ENCODE peak calls at places on chromosomes 11 and 22, in eight cellular contexts. W is colonic mucosa; R is heart right ventricle; M is transverse colon; E is CD8-positive, alpha-beta memory T cell; C is CD8-positive, alpha-beta T cell; Z is HCT116; B is neural progenitor cell. T is an unnamed sample.

GRCh38 chr22:50338860-50339462 is 4.2 kb upstream of the PPP6R2 start:
- DNase-seq in W (no peak), R (no peak), M (no peak), E (no peak), C (no peak), Z (no peak), B (no peak), T (no peak)

GRCh38 chr11:122758361-122758760 is 79.9 kb upstream of the CRTAM start:
- DNase-seq in W (no peak), R (no peak), M (no peak), E (no peak), C (no peak), Z (no peak), B (no peak), T (peak; percentile 31)

GRCh38 chr11:74905326-74905725 is 43.6 kb downstream of the XRRA1 start:
- DNase-seq in W (no peak), R (no peak), M (no peak), E (no peak), C (no peak), Z (no peak), B (no peak), T (no peak)

GRCh38 chr22:36299295-36299694 is 46.4 kb downstream of the APOL1 start:
- DNase-seq in W (no peak), R (no peak), M (no peak), E (no peak), C (no peak), Z (no peak), B (no peak), T (no peak)

GRCh38 chr11:36750349-36750748 is 152.3 kb upstream of the RAG2 start:
- DNase-seq in W (no peak), R (no peak), M (no peak), E (no peak), C (no peak), Z (no peak), B (no peak), T (no peak)

GRCh38 chr11:58527429-58527828 is 19.5 kb upstream of the OR5B21 start:
- DNase-seq in W (no peak), R (no peak), M (no peak), E (no peak), C (no peak), Z (no peak), B (no peak), T (no peak)

GRCh38 chr11:15180212-15180814 is 65.6 kb downstream of the INSC start:
- DNase-seq in W (no peak), R (no peak), M (no peak), E (no peak), C (no peak), Z (no peak), B (no peak), T (no peak)

GRCh38 chr22:37563153-37564081 is 3.1 kb downstream of the CDC42EP1 start:
- DNase-seq in W (peak; percentile 84), R (peak; percentile 71), M (peak; percentile 77), E (no peak), C (no peak), Z (peak; percentile 57), B (no peak), T (peak; percentile 77)

GRCh38 chr22:49019737-49020136 is 807.9 kb downstream of the BRD1 start:
- DNase-seq in W (no peak), R (no peak), M (no peak), E (no peak), C (no peak), Z (no peak), B (no peak), T (no peak)

GRCh38 chr11:35594680-35595079 is 23.6 kb upstream of the FJX1 start:
- DNase-seq in W (no peak), R (no peak), M (no peak), E (no peak), C (no peak), Z (no peak), B (no peak), T (no peak)

GRCh38 chr11:130478204-130478701 is 29.8 kb downstream of the ADAMTS15 start:
- DNase-seq in W (peak; percentile 66), R (peak; percentile 81), M (peak; percentile 48), E (no peak), C (no peak), Z (no peak), B (peak; percentile 16), T (peak; percentile 81)

GRCh38 chr11:8959546-8960166 is 4.6 kb downstream of the TMEM9B start:
- DNase-seq in W (peak; percentile 58), R (peak; percentile 60), M (peak; percentile 15), E (no peak), C (peak; percentile 15), Z (peak; percentile 67), B (peak; percentile 83), T (no peak)

GRCh38 chr11:118530683-118531596 is at the start of gene TMEM25:
- DNase-seq in W (peak; percentile 59), R (peak; percentile 50), M (peak; percentile 71), E (peak; percentile 52), C (peak; percentile 73), Z (no peak), B (peak; percentile 87), T (peak; percentile 94)

GRCh38 chr11:131546218-131546895 is 175.9 kb downstream of the NTM start:
- DNase-seq in W (no peak), R (no peak), M (no peak), E (no peak), C (no peak), Z (no peak), B (peak; percentile 44), T (no peak)

GRCh38 chr11:33910261-33910959 is 18.5 kb upstream of the LMO2 start:
- DNase-seq in W (no peak), R (no peak), M (no peak), E (no peak), C (no peak), Z (no peak), B (no peak), T (no peak)

GRCh38 chr22:40668611-40669390 is 10.5 kb upstream of the MCHR1 start:
- DNase-seq in W (no peak), R (no peak), M (no peak), E (no peak), C (no peak), Z (peak; percentile 31), B (peak; percentile 35), T (no peak)

GRCh38 chr11:76391039-76391438 is 9.9 kb downstream of the GVQW3 start:
- DNase-seq in W (no peak), R (no peak), M (no peak), E (no peak), C (no peak), Z (no peak), B (no peak), T (no peak)

DNA sequence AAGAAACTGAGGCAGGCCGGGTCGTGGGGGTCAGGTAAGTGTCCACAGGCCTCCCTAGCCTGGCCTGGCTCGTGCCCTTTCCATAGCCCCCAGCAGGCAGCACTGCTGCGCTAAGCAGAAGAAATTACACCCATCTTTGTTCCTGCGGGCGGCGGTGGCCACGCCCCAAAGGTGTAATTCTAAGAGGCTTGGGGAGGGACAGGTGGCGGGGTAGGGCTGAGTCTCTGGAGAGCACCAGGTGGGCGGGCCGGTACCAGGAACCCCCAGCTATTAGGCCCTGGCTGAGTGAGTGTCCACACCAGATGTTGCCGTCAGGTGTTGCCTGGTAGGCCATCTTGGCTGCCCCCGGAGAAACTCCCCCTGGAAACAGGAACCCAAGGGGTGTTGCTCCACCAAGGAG is 12.3 kb upstream of the ARAP1 start:
- DNase-seq in W (peak; percentile 82), R (no peak), M (peak; percentile 80), E (no peak), C (no peak), Z (no peak), B (peak; percentile 33), T (peak; percentile 84)
- H3K27ac ChIP-seq in W (no peak overlapping the region), R (no peak overlapping the region), M (peak overlapping the region; percentile 64), E (no peak overlapping the region), C (no peak overlapping the region), Z (no peak overlapping the region), B (no peak overlapping the region), T (peak overlapping the region; percentile 45)

GRCh38 chr11:62854825-62855570 is 15.6 kb upstream of the WDR74 start:
- DNase-seq in W (peak; percentile 21), R (no peak), M (no peak), E (no peak), C (no peak), Z (no peak), B (no peak), T (no peak)

GRCh38 chr11:62852523-62853188 is 13.3 kb upstream of the WDR74 start:
- DNase-seq in W (no peak), R (no peak), M (no peak), E (no peak), C (no peak), Z (no peak), B (no peak), T (no peak)

GRCh38 chr11:62851807-62852522 is 12.6 kb upstream of the WDR74 start:
- DNase-seq in W (no peak), R (no peak), M (no peak), E (no peak), C (no peak), Z (no peak), B (no peak), T (no peak)

GRCh38 chr11:62854013-62854824 is 14.8 kb upstream of the WDR74 start:
- DNase-seq in W (no peak), R (no peak), M (no peak), E (no peak), C (no peak), Z (no peak), B (no peak), T (no peak)

GRCh38 chr11:62853279-62853965 is 14.0 kb upstream of the WDR74 start:
- DNase-seq in W (no peak), R (no peak), M (no peak), E (no peak), C (no peak), Z (no peak), B (no peak), T (no peak)
- H3K4me3 ChIP-seq in W (peak overlapping the region; percentile 87), R (peak overlapping the region; percentile 98), M (peak overlapping the region; percentile 70), E (peak overlapping the region; percentile 98), C (peak overlapping the region; percentile 89), Z (peak overlapping the region; percentile 83), B (peak overlapping the region; percentile 87), T (peak overlapping the region; percentile 89)

DNA sequence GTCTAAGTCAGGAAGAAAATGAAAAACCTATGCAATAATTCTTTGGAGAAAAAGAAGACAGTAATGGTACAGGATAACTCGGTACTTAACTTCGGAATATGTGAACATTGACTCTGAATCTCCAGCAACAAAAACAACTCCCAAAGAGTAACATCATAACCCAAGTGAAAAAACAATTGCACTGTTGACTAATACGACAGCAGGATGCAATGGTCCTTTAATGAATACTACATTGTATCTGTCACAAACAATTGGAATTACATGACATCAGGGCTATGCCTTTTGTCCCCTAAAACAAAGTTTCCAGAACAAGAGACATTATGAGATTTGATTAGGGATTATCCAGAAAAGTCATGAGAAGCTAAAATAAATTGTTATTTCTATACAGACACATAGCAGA is 1065.9 kb downstream of the LRRC4C start:
- DNase-seq in W (no peak), R (no peak), M (no peak), E (no peak), C (no peak), Z (no peak), B (no peak), T (no peak)
- H3K9me3 ChIP-seq in W (no peaks in the 10 kb centered on the region), R (no peaks in the 10 kb centered on the region), M (no peaks in the 10 kb centered on the region), E (no peaks in the 10 kb centered on the region), C (no peaks in the 10 kb centered on the region), Z (peaks cover 15% of the 10 kb centered on the region), B (no peaks in the 10 kb centered on the region), T (no peaks in the 10 kb centered on the region)

DNA sequence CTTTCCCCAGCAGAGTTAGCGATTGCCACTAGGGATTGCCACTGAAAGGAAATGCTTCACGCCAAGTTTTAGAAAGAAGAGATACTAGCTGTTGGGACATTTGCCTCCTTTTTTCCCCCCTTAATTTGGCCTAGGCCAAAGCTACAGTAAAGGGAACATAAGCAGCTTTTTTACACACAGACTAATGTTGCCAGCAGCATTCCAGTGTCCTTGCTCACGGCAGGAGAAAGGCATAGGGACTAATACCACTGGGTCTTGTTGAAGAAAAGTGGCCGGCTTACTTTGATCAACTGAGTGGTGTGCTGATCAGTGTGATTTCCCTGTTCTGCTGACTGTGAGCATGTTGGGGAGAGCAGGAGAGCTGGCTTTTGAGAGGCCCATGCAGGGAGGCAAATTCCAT is 71.2 kb downstream of the PHF21A start:
- DNase-seq in W (no peak), R (no peak), M (peak; percentile 12), E (no peak), C (no peak), Z (peak; percentile 10), B (peak; percentile 75), T (peak; percentile 67)
- H3K27ac ChIP-seq in W (no peak overlapping the region), R (no peak overlapping the region), M (peak overlapping the region; percentile 16), E (no peak overlapping the region), C (no peak overlapping the region), Z (no peak overlapping the region), B (peak overlapping the region; percentile 85), T (peak overlapping the region; percentile 12)